ENCODE peak calls at places on chromosomes 13 and 19, in five cellular contexts. E is mammary epithelial cell; M is CD8-positive, alpha-beta memory T cell; G is effector memory CD4-positive, alpha-beta T cell; Y is GM23338. K is an unnamed sample.

GRCh38 chr19:53892981-53893325 is 11.0 kb downstream of the PRKCG start:
- DNase-seq in E (no peak), M (no peak), G (no peak), Y (peak), K (no peak)

GRCh38 chr13:33518442-33518841 is 232.9 kb upstream of the STARD13 start:
- DNase-seq in E (no peak), M (no peak), G (no peak), Y (no peak), K (no peak)

GRCh38 chr19:12838893-12839656 is 760 bp downstream of the MAST1 start:
- DNase-seq in E (no peak), M (peak), G (no peak), Y (no peak), K (no peak)

GRCh38 chr13:19864018-19864338 is 529 bp upstream of the ZMYM5 start:
- DNase-seq in E (no peak), M (peak), G (peak), Y (peak), K (peak)

GRCh38 chr19:14006766-14007562 is 844 bp upstream of the RFX1 start:
- DNase-seq in E (no peak), M (no peak), G (no peak), Y (peak), K (no peak)

GRCh38 chr13:104043184-104043583 is 977.0 kb upstream of the SLC10A2 start:
- DNase-seq in E (peak), M (no peak), G (no peak), Y (no peak), K (no peak)

GRCh38 chr13:51034906-51035305 is 76.2 kb downstream of the C13orf42 start:
- DNase-seq in E (no peak), M (no peak), G (no peak), Y (no peak), K (no peak)

GRCh38 chr19:16285769-16286564 is 38.7 kb upstream of the KLF2 start:
- DNase-seq in E (no peak), M (no peak), G (no peak), Y (peak), K (no peak)

GRCh38 chr13:51488212-51488611 is 35.4 kb upstream of the INTS6 start:
- DNase-seq in E (peak), M (no peak), G (no peak), Y (no peak), K (no peak)

GRCh38 chr19:45791744-45792481 is 732 bp downstream of the DMWD start:
- DNase-seq in E (no peak), M (no peak), G (no peak), Y (no peak), K (no peak)

GRCh38 chr13:85108356-85108755 is 690.9 kb downstream of the SLITRK6 start:
- DNase-seq in E (peak), M (no peak), G (no peak), Y (no peak), K (no peak)

GRCh38 chr19:44774614-44775013 is 3.1 kb upstream of the CBLC start:
- DNase-seq in E (no peak), M (no peak), G (no peak), Y (no peak), K (no peak)

GRCh38 chr13:105984236-105984635 is 551.2 kb downstream of the EFNB2 start:
- DNase-seq in E (peak), M (no peak), G (no peak), Y (no peak), K (no peak)

GRCh38 chr13:99959538-99960230 is 11.9 kb downstream of the ZIC5 start:
- DNase-seq in E (peak), M (no peak), G (no peak), Y (peak), K (no peak)

GRCh38 chr13:92313382-92313781 is 913.2 kb upstream of the GPC6 start:
- DNase-seq in E (no peak), M (no peak), G (no peak), Y (no peak), K (no peak)

GRCh38 chr19:46372901-46373572 is 26.1 kb downstream of the PPP5C start:
- DNase-seq in E (no peak), M (no peak), G (no peak), Y (peak), K (no peak)

GRCh38 chr19:49453757-49454248 is 778 bp downstream of the ALDH16A1 start:
- DNase-seq in E (no peak), M (no peak), G (no peak), Y (no peak), K (no peak)

GRCh38 chr19:30862876-30863275 is 486.4 kb downstream of the TSHZ3 start:
- DNase-seq in E (no peak), M (no peak), G (no peak), Y (no peak), K (no peak)

GRCh38 chr19:32406161-32407003 is 812 bp downstream of the DPY19L3 start:
- DNase-seq in E (peak), M (no peak), G (no peak), Y (peak), K (no peak)

GRCh38 chr19:47660435-47660832 is 51.5 kb downstream of the BICRA start:
- DNase-seq in E (peak), M (no peak), G (no peak), Y (no peak), K (no peak)

GRCh38 chr19:31268751-31269150 is 80.5 kb downstream of the TSHZ3 start:
- DNase-seq in E (no peak), M (no peak), G (no peak), Y (no peak), K (no peak)

GRCh38 chr19:18291590-18292459 is 10.4 kb upstream of the JUND start:
- DNase-seq in E (peak), M (peak), G (peak), Y (peak), K (peak)

GRCh38 chr13:110893571-110893970 is 21.3 kb downstream of the ANKRD10 start:
- DNase-seq in E (no peak), M (no peak), G (no peak), Y (no peak), K (no peak)

GRCh38 chr13:23681253-23681652 is 111.0 kb downstream of the TNFRSF19 start:
- DNase-seq in E (no peak), M (no peak), G (no peak), Y (no peak), K (no peak)

GRCh38 chr13:20231839-20232555 is at the start of gene GJB6:
- DNase-seq in E (peak), M (no peak), G (no peak), Y (peak), K (peak)

GRCh38 chr13:51726446-51727185 is 77.3 kb downstream of the DHRS12 start:
- DNase-seq in E (no peak), M (no peak), G (no peak), Y (no peak), K (no peak)

GRCh38 chr19:18675779-18676178 is 7.7 kb upstream of the CRTC1 start:
- DNase-seq in E (no peak), M (no peak), G (no peak), Y (peak), K (peak)

GRCh38 chr13:20465218-20465879 is 60.3 kb downstream of the CRYL1 start:
- DNase-seq in E (peak), M (no peak), G (no peak), Y (no peak), K (no peak)

GRCh38 chr13:58852076-58852475 is 1220.5 kb downstream of the PCDH17 start:
- DNase-seq in E (peak), M (no peak), G (no peak), Y (no peak), K (no peak)

GRCh38 chr13:65417953-65418352 is 1812.2 kb downstream of the PCDH9 start:
- DNase-seq in E (no peak), M (no peak), G (no peak), Y (no peak), K (no peak)

GRCh38 chr13:42985312-42986175 is 6.5 kb downstream of the EPSTI1 start:
- DNase-seq in E (no peak), M (no peak), G (no peak), Y (no peak), K (no peak)

GRCh38 chr13:36766295-36766694 is 52.7 kb upstream of the RFXAP start:
- DNase-seq in E (peak), M (no peak), G (no peak), Y (peak), K (no peak)

DNA sequence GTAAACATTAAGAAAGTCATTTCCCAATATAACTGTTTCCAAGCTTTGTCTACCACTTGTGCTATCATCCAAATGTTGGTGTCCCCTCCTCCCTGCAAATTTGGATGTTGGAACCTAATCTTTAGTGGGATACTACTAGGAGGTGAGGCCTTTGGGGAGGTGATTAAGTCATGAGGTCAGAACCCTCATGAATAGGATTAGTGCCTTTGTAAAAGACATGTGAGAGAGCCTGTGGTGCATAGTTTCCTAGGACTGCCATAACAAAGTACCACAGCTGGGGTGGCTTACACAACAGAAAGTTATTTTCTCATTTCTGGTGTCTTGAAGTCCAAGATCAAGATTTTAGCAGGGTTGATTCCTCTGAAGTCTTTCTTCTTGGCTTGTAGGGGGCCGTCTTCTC is 562.6 kb upstream of the ARGLU1 start:
- DNase-seq in E (no peak), M (no peak), G (no peak), Y (no peak), K (no peak)
- H3K4me3 ChIP-seq in E (no peak), M (no peak), G (no peak), Y (no peak), K (no peak)

GRCh38 chr13:26785845-26786630 is 25.5 kb upstream of the GPR12 start:
- DNase-seq in E (peak), M (peak), G (peak), Y (peak), K (peak)
- H3K27ac ChIP-seq in E (no peak), M (no peak), G (no peak), Y (no peak), K (no peak)

GRCh38 chr13:48429036-48429435 is 16.1 kb upstream of the LPAR6 start:
- DNase-seq in E (no peak), M (no peak), G (no peak), Y (no peak), K (no peak)
- H3K4me3 ChIP-seq in E (no peak), M (no peak), G (no peak), Y (no peak), K (peak)

DNA sequence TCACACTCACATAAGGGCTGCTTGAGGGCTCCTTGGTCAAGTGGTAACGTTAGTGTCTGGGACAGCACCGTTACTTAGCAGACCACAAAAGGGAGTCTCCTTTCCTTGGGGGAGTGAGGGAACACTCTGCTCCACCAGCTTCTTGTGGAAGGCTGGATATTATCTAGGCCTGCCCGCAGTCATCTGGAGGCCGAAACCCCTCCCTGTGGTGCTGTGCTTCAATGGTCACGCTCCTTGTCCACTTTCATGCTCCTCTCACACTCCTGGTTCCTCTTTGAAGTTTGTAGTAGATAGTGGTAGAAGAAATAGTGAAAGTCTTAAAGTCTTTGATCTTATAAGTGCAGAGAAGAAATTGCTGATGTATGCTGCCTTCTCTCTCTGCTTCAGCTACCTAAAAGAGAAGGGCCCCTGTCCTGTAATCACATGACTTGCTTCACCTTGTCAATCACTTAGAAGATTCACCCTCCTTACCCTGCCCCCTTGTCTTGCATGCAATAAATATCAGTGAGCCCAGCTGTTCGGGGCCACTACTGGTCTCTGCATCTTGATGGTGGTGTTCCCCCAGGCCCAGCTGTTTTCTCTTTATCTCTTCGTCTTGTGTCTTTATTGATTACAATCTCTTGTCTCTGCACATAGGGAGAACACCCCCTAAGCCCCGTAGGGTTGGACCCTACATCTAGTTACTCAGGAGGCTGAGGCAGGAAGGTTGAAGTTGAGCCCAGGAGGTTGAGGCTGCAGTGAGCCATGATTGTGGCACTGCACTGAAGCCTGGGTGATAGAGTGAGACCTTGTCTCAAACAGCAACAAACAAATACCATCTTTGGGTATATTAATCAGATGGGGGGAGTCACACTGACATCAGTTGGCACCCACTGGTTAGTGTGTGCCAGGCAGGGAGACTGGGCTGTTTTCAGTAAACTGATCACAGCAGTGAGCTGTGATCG is 11.6 kb upstream of the MZF1 start:
- DNase-seq in E (no peak), M (no peak), G (no peak), Y (no peak), K (no peak)
- H3K27ac ChIP-seq in E (no peak), M (peak), G (no peak), Y (no peak), K (no peak)

GRCh38 chr19:23415561-23416191 is 20.4 kb upstream of the ZNF91 start:
- DNase-seq in E (peak), M (no peak), G (no peak), Y (peak), K (no peak)
- H3K4me3 ChIP-seq in E (peak), M (peak), G (peak), Y (peak), K (peak)

GRCh38 chr19:41321204-41321599 is 11.2 kb downstream of the CCDC97 start:
- DNase-seq in E (no peak), M (no peak), G (no peak), Y (no peak), K (no peak)
- H3K27ac ChIP-seq in E (no peak), M (no peak), G (no peak), Y (peak), K (no peak)

GRCh38 chr19:1093330-1093729 is 1.8 kb downstream of the POLR2E start:
- DNase-seq in E (no peak), M (no peak), G (no peak), Y (no peak), K (no peak)
- H3K4me3 ChIP-seq in E (no peak), M (no peak), G (no peak), Y (peak), K (no peak)

DNA sequence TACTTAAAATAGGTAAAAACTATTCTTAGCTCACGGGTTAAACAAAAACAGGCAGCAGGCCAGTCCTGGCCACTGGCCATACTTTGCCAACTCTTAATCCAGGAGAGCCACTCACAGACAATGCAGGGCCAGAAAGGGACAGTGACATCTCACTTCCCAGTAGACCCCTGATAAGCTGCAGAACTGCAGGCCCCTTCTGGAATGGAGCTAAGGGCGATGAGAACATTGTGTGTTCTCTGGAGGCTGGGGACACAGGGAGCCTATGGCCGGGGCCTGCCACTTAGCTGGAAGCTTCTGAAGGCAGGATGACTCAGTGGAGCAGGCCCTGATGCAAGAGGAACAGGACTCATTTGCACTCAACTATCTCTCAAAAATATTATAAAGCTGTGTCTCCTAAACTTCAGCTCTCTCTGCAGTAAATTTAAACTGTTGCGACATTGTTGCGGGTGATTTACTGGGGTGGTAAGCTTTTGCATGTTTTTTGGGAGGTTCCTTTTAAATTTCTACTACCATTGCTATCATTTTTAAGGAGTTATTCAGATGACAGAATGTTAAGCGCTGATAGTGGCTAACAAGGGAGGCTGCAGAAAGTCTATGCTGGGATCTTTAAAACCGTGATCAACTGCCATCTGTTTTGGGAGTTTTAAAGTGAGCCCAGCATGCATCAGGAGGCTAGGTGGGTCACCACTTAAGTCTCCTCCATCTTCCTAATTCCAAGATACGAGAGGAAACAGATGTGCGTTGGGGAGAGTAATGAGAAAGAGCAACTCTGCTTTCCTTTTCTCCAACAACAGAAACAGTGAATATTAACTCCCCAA is 33.2 kb upstream of the KATNAL1 start:
- DNase-seq in E (peak), M (no peak), G (no peak), Y (no peak), K (no peak)
- H3K27ac ChIP-seq in E (no peak), M (no peak), G (no peak), Y (no peak), K (no peak)

K was measured in CD4-positive, CD25-positive, alpha-beta regulatory T cell.